ENCODE peak calls at places on chromosomes 6 and 20, in four cellular contexts. J is neuronal stem cell, K is astrocyte, T is right lobe of liver. P is an unnamed sample.

GRCh38 chr6:32852844-32853540 is 512 bp downstream of the TAP1 start:
- DNase-seq in K (peak; percentile 26), J (no peak), T (peak; percentile 65), P (peak; percentile 86)

GRCh38 chr6:32085759-32086458 is 23.2 kb downstream of the TNXB start:
- DNase-seq in T (peak; percentile 39), K (no peak), J (no peak), P (peak; percentile 74)

GRCh38 chr20:61185181-61185580 is 66.9 kb upstream of the CDH4 start:
- DNase-seq in T (no peak), J (no peak), K (no peak), P (no peak)

GRCh38 chr6:139165324-139165723 is 30.4 kb downstream of the HECA start:
- DNase-seq in K (no peak), J (no peak), T (no peak), P (no peak)

GRCh38 chr20:58718729-58719128 is 26.1 kb downstream of the NPEPL1 start:
- DNase-seq in K (no peak), T (peak; percentile 28), J (no peak), P (peak; percentile 65)

GRCh38 chr6:16372029-16372776 is 133.8 kb downstream of the GMPR start:
- DNase-seq in T (no peak), K (no peak), J (no peak), P (no peak)

GRCh38 chr20:50747275-50747674 is 15.9 kb downstream of the PARD6B start:
- DNase-seq in J (no peak), K (no peak), T (no peak), P (no peak)

GRCh38 chr20:10239954-10240353 is 21.3 kb downstream of the SNAP25 start:
- DNase-seq in J (no peak), T (no peak), K (no peak), P (no peak)

GRCh38 chr6:19311786-19312185 is 525.4 kb upstream of the ID4 start:
- DNase-seq in T (no peak), J (peak; percentile 56), K (no peak), P (no peak)

GRCh38 chr6:118171852-118172251 is 264.8 kb downstream of the SLC35F1 start:
- DNase-seq in T (no peak), K (no peak), J (no peak), P (no peak)
- H3K4me3 ChIP-seq in T (no peak overlapping the region), K (no peak overlapping the region), J (no peak overlapping the region), P (no peak overlapping the region)

GRCh38 chr6:67680297-67680932 is 954.7 kb upstream of the ADGRB3 start:
- DNase-seq in T (no peak), K (peak; percentile 46), J (no peak), P (no peak)
- H3K27ac ChIP-seq in T (no peak overlapping the region), K (peak overlapping the region; percentile 59), J (no peak overlapping the region), P (no peak overlapping the region)

DNA sequence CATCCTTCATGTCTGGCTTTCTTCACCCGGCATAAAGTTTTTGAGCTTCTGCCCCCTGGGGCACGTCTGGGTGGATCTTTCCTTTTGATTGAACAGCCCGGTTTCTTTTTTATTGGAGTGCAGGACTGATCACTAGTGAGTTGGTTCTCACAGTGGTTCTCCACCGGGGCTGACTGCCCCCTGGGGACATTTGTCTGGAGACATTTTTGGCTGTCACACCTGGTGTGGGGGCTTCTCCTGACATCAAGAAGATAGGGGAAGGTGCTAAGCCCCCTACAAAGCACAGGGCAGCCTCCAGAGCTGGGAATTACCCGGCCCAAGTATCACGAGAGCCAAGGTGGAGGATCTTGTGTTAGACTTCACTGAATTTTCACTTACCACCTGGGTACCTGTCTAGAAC is 25.7 kb upstream of the IRF4 start:
- DNase-seq in J (no peak), T (no peak), K (no peak), P (peak; percentile 37)
- H3K9me3 ChIP-seq in J (peaks cover 40% of the 10 kb centered on the region), T (no peaks in the 10 kb centered on the region), K (peaks cover 9% of the 10 kb centered on the region), P (peaks cover 8% of the 10 kb centered on the region)

GRCh38 chr6:113968472-113968871 is 2.5 kb downstream of the HDAC2 start:
- DNase-seq in K (no peak), J (no peak), T (no peak), P (no peak)
- H3K4me3 ChIP-seq in K (peak overlapping the region; percentile 82), J (peak overlapping the region; percentile 68), T (no peak overlapping the region), P (no peak overlapping the region)

P was measured in aorta.